ENCODE peak calls at places on chromosomes 1 and 21, in five cellular contexts. U, K, N, S and T are unnamed samples.

GRCh38 chr1:153260980-153261792 is 1.7 kb downstream of the LORICRIN start:
- DNase-seq in K (peak), U (no peak), S (no peak), N (peak), T (no peak)

GRCh38 chr1:170660874-170661645 is 2.9 kb upstream of the PRRX1 start:
- DNase-seq in S (no peak), U (no peak), K (no peak), N (peak), T (no peak)

GRCh38 chr1:205477759-205478247 is 22.0 kb upstream of the BLACAT1 start:
- DNase-seq in K (peak), N (peak), U (peak), S (peak), T (no peak)

GRCh38 chr21:38839683-38840286 is 34.1 kb downstream of the ETS2 start:
- DNase-seq in U (peak), K (peak), S (no peak), N (peak), T (peak)

GRCh38 chr1:157595356-157595755 is 2.5 kb downstream of the FCRL4 start:
- DNase-seq in U (no peak), N (no peak), S (peak), K (no peak), T (no peak)

GRCh38 chr1:25657121-25657521 is 40.5 kb downstream of the MAN1C1 start:
- DNase-seq in K (no peak), U (no peak), S (no peak), N (no peak), T (no peak)

GRCh38 chr1:116185161-116185701 is 74.0 kb downstream of the MAB21L3 start:
- DNase-seq in U (no peak), S (no peak), N (no peak), K (no peak), T (no peak)

GRCh38 chr1:3598051-3598471 is 13.2 kb downstream of the MEGF6 start:
- DNase-seq in N (peak), K (peak), U (no peak), S (peak), T (no peak)

GRCh38 chr21:36929622-36930021 is 36.8 kb downstream of the HLCS start:
- DNase-seq in U (no peak), S (no peak), N (peak), K (peak), T (no peak)

GRCh38 chr1:246753670-246754535 is 29.7 kb downstream of the SCCPDH start:
- DNase-seq in N (peak), U (no peak), K (peak), S (peak), T (peak)
- TF ChIP-seq CTCF in N (peak), U (peak), K (peak), S (peak), T (peak)

DNA sequence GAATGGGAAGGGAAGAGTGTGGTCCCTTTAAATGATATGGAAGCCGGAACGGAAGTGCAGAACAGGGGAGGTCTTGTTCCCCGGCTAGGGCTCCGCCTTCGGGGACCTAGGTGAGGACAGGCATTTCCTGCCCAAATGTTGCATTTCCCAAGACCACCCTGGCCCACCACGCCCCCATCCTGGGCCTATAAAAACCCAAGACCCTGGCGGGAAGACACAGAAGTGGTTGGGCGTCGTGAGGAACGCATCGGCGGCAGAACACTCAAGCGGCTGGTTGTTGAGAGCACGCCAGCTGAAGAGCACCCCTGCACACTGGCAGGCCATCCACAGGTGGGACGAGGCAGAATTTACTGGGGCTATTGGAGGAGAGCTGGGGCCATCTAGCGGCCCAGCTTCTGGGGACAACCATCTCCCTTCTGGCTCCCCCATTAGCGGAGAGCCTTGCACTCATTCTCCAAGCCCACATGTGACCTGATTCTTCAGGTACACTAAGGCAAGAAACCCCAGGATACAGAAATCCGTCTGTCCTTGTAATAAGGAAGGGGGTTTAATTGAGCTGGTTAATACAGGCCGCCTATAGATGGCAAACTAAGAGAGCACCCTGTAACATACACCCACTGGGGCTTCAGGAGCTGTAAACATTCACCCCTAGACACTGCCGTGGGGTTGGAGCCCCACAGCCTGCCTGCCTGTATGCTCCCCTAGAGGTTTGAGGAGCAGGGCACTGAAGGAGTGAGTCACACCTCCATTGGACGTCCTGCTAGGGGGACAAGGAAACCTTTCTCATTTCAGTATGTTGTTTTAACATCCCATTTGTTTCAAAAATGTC is 1327.9 kb downstream of the BRINP3 start:
- DNase-seq in S (no peak), K (no peak), U (no peak), N (no peak), T (no peak)
- TF ChIP-seq CTCF in S (no peak), K (no peak), U (no peak), N (no peak), T (no peak)

DNA sequence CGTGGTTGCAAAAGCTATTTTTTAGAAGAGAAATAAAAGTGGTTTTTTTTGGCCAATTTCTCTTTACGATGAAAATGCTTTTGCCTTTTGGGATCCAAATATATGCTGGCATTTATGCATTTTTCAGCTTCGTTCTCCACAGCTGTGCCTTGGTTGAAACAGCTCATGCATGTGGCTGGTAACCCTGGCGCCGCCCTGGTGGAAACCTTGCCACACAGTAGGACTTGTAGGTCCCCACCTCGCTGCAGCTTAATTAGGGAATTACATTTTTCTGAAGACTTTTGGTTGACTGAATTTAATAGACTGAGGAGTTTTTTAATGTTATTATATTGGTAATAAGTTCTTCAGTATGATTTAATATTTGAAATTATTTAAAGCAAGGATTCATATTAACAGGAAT is 12.7 kb upstream of the PCP4 start:
- DNase-seq in U (no peak), K (no peak), N (no peak), S (no peak), T (no peak)
- TF ChIP-seq CTCF in U (peak), K (no peak), N (no peak), S (no peak), T (no peak)

DNA sequence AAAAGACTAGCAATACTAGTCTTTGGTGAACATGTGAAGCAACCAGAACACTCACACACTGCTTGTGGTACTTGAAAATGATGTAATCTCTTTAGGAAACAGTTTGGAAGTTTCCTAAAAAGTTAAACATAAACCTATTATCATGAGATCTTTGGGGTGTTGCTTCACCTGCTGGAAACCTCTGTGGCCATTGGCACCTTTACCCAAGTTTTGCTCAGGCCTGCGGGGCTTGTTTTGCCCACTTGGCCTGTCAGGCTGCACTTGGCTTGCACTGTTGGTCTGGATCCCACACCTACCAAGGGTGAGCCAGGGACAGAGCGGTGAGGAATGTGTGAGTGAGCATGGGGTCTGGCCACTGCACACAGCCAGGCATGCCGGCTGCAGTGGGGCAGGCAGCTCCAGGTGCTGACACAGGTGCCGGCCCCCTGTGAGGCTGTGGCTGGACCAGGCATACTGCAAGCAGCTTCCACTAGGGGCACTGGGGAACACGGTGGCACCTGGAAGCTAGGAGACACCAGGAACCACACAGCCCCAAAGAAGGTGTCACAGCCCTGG is 14.4 kb upstream of the FNBP1L start:
- DNase-seq in K (no peak), N (no peak), U (no peak), S (peak), T (no peak)
- TF ChIP-seq CTCF in K (no peak), N (no peak), U (peak), S (no peak), T (peak)

GRCh38 chr1:35825255-35825654 is 17.4 kb downstream of the AGO4 start:
- DNase-seq in S (no peak), N (no peak), U (no peak), K (no peak), T (no peak)
- TF ChIP-seq CTCF in S (no peak), N (no peak), U (no peak), K (no peak), T (no peak)

DNA sequence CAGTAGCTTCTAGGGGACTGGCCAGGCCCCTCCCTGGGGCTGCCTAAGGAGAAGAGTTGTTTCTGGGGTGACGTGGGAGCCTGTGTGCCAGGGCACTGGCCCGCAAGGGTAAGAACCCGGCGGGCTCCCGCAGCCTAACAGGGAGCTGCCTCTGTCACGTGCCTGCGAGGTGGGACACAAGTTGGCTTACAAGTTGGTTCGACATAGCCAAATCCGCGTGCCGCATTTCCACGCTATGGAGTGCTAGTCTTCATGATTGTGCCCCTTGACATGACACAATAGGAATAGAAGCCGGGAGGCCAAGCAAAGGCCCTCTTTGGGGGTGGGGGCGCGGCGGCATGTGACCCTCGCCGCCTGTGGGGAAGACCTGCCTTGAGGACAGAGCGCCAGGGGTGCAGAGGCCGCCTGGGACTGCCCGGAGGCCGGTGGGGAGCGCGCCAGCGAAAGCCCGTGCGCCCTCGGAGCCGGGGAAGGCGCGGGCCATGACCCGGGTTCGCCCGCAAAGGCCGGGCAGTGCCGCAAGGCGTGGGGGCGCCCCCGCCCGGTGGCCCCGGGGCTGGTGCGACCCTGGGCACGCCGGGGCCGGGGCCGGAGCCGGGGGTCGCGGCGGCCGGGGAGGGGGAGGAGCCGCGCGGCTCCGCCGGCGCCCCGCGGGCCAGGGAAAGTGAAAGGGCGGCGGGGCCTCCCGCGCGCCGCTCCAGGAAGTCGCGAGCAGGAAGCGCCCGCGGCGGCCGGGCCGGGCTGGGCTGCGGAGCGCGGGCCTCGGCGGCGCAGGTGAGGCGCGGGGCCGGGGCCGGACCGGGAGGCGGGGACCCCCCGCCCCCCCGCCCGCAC is at the start of gene SLC37A1:
- DNase-seq in N (peak), S (peak), K (peak), U (no peak), T (no peak)
- TF ChIP-seq CTCF in N (no peak), S (no peak), K (no peak), U (no peak), T (no peak)